ENCODE peak calls at places on chromosomes 3 and 15, in six cellular contexts. One of them, this sample, is unnamed.

GRCh38 chr15:64856429-64857145 is 14.9 kb downstream of the PLEKHO2 start:
- DNase-seq in colonic mucosa: no peak
- DNase-seq in GM12865: no peak
- DNase-seq in left ventricle myocardium inferior: peak; percentile 62
- DNase-seq in pancreas: peak; percentile 40
- DNase-seq in endodermal cell: peak; percentile 53
- DNase-seq in this sample: no peak

GRCh38 chr3:111903067-111903511 is 44.0 kb downstream of the PHLDB2 start:
- DNase-seq in GM12865: no peak
- DNase-seq in pancreas: no peak
- DNase-seq in colonic mucosa: no peak
- DNase-seq in left ventricle myocardium inferior: no peak
- DNase-seq in endodermal cell: no peak
- DNase-seq in this sample: peak; percentile 16

GRCh38 chr15:82851981-82852511 is 42.6 kb downstream of the WHAMM start:
- DNase-seq in left ventricle myocardium inferior: no peak
- DNase-seq in GM12865: no peak
- DNase-seq in endodermal cell: no peak
- DNase-seq in pancreas: no peak
- DNase-seq in colonic mucosa: no peak
- DNase-seq in this sample: peak; percentile 91

GRCh38 chr3:43076857-43077256 is 29.0 kb downstream of the POMGNT2 start:
- DNase-seq in pancreas: no peak
- DNase-seq in GM12865: no peak
- DNase-seq in endodermal cell: no peak
- DNase-seq in left ventricle myocardium inferior: no peak
- DNase-seq in colonic mucosa: no peak
- DNase-seq in this sample: no peak

GRCh38 chr3:20648294-20648693 is 462.3 kb upstream of the SGO1 start:
- DNase-seq in endodermal cell: no peak
- DNase-seq in left ventricle myocardium inferior: no peak
- DNase-seq in colonic mucosa: no peak
- DNase-seq in GM12865: no peak
- DNase-seq in pancreas: no peak
- DNase-seq in this sample: peak; percentile 75

GRCh38 chr3:160754371-160754854 is 1.6 kb upstream of the PPM1L start:
- DNase-seq in GM12865: peak; percentile 18
- DNase-seq in pancreas: peak; percentile 13
- DNase-seq in endodermal cell: peak; percentile 83
- DNase-seq in colonic mucosa: peak; percentile 48
- DNase-seq in left ventricle myocardium inferior: peak; percentile 26
- DNase-seq in this sample: peak; percentile 27

GRCh38 chr3:88002448-88002847 is 56.4 kb downstream of the CGGBP1 start:
- DNase-seq in pancreas: no peak
- DNase-seq in endodermal cell: no peak
- DNase-seq in colonic mucosa: no peak
- DNase-seq in GM12865: no peak
- DNase-seq in left ventricle myocardium inferior: no peak
- DNase-seq in this sample: no peak

GRCh38 chr3:175184392-175184791 is 325.3 kb downstream of the NAALADL2 start:
- DNase-seq in pancreas: no peak
- DNase-seq in left ventricle myocardium inferior: no peak
- DNase-seq in colonic mucosa: no peak
- DNase-seq in endodermal cell: no peak
- DNase-seq in GM12865: no peak
- DNase-seq in this sample: no peak

GRCh38 chr3:38354588-38355344 is 8.2 kb downstream of the XYLB start:
- DNase-seq in colonic mucosa: peak; percentile 57
- DNase-seq in endodermal cell: no peak
- DNase-seq in left ventricle myocardium inferior: no peak
- DNase-seq in GM12865: no peak
- DNase-seq in pancreas: no peak
- DNase-seq in this sample: peak; percentile 55

GRCh38 chr3:27606537-27606936 is 115.6 kb downstream of the EOMES start:
- DNase-seq in endodermal cell: no peak
- DNase-seq in colonic mucosa: no peak
- DNase-seq in GM12865: no peak
- DNase-seq in pancreas: no peak
- DNase-seq in left ventricle myocardium inferior: no peak
- DNase-seq in this sample: no peak

GRCh38 chr15:98893407-98893806 is 114.2 kb downstream of the PGPEP1L start:
- DNase-seq in GM12865: no peak
- DNase-seq in endodermal cell: no peak
- DNase-seq in left ventricle myocardium inferior: no peak
- DNase-seq in pancreas: no peak
- DNase-seq in colonic mucosa: no peak
- DNase-seq in this sample: no peak

GRCh38 chr15:32956006-32956405 is 238.2 kb downstream of the GREM1 start:
- DNase-seq in GM12865: peak; percentile 52
- DNase-seq in left ventricle myocardium inferior: no peak
- DNase-seq in endodermal cell: peak; percentile 74
- DNase-seq in colonic mucosa: no peak
- DNase-seq in pancreas: no peak
- DNase-seq in this sample: peak; percentile 85

GRCh38 chr15:52255008-52255407 is 40.6 kb downstream of the MYO5C start:
- DNase-seq in endodermal cell: no peak
- DNase-seq in GM12865: no peak
- DNase-seq in colonic mucosa: no peak
- DNase-seq in left ventricle myocardium inferior: no peak
- DNase-seq in pancreas: no peak
- DNase-seq in this sample: peak; percentile 18

GRCh38 chr15:67126551-67127333 is 61.3 kb downstream of the SMAD3 start:
- DNase-seq in GM12865: no peak
- DNase-seq in endodermal cell: peak; percentile 33
- DNase-seq in left ventricle myocardium inferior: no peak
- DNase-seq in pancreas: peak; percentile 60
- DNase-seq in colonic mucosa: peak; percentile 55
- DNase-seq in this sample: no peak

GRCh38 chr3:136728918-136729317 is 23.3 kb downstream of the STAG1 start:
- DNase-seq in left ventricle myocardium inferior: no peak
- DNase-seq in pancreas: no peak
- DNase-seq in endodermal cell: peak; percentile 58
- DNase-seq in GM12865: no peak
- DNase-seq in colonic mucosa: no peak
- DNase-seq in this sample: peak; percentile 69

GRCh38 chr3:192879346-192880031 is 38.2 kb downstream of the MB21D2 start:
- DNase-seq in colonic mucosa: no peak
- DNase-seq in endodermal cell: peak; percentile 87
- DNase-seq in left ventricle myocardium inferior: no peak
- DNase-seq in GM12865: no peak
- DNase-seq in pancreas: no peak
- DNase-seq in this sample: peak; percentile 96

GRCh38 chr3:40878464-40878905 is 320.8 kb upstream of the CTNNB1 start:
- DNase-seq in colonic mucosa: no peak
- DNase-seq in pancreas: no peak
- DNase-seq in GM12865: no peak
- DNase-seq in left ventricle myocardium inferior: no peak
- DNase-seq in endodermal cell: no peak
- DNase-seq in this sample: no peak
- H3K4me3 ChIP-seq in colonic mucosa: no peak overlapping the region
- H3K4me3 ChIP-seq in pancreas: no peak overlapping the region
- H3K4me3 ChIP-seq in GM12865: no peak overlapping the region
- H3K4me3 ChIP-seq in left ventricle myocardium inferior: peak overlapping the region; percentile 24
- H3K4me3 ChIP-seq in endodermal cell: no peak overlapping the region
- H3K4me3 ChIP-seq in this sample: no peak overlapping the region

DNA sequence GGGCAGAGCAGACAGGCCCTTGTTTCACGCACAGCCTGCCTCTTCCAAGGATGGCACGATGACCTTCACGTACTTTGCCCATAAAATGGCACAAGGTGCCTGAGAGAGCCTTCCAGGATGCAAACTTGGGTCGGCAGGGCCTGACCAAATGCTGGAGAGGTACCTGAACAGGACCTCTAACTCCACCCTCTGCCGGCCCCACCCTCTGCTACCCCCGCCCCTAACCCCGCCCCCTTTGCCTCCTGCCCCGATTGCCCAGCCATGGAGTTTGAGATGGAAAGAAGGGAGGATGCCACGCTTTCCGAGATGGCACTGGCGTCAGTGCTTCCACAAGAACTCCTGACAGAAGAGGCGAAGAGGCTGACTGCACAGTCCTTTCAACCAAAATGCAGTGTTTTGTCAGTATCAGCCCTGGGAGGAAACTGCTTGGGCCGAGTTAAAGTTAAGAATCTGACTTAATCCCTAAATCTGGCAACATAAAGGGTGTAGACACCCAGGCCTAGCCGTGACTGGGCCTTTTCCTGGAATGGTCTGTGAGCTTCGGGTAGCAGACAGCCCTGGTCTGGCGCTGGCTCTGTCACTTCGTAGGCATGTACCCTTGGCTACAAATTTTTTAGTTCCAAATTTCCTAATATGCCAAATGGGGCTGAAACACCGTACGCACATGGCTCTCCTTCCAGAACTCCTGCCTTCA is 230.3 kb upstream of the RGMA start:
- DNase-seq in pancreas: no peak
- DNase-seq in endodermal cell: no peak
- DNase-seq in GM12865: no peak
- DNase-seq in colonic mucosa: no peak
- DNase-seq in left ventricle myocardium inferior: no peak
- DNase-seq in this sample: no peak
- TF ChIP-seq CTCF in pancreas: no peak
- TF ChIP-seq CTCF in endodermal cell: no peak
- TF ChIP-seq CTCF in GM12865: no peak
- TF ChIP-seq CTCF in colonic mucosa: no peak
- TF ChIP-seq CTCF in left ventricle myocardium inferior: no peak
- TF ChIP-seq CTCF in this sample: no peak

GRCh38 chr3:54970895-54971294 is 43.0 kb upstream of the LRTM1 start:
- DNase-seq in colonic mucosa: no peak
- DNase-seq in endodermal cell: no peak
- DNase-seq in pancreas: no peak
- DNase-seq in GM12865: no peak
- DNase-seq in left ventricle myocardium inferior: no peak
- DNase-seq in this sample: no peak
- H3K4me3 ChIP-seq in colonic mucosa: no peak overlapping the region
- H3K4me3 ChIP-seq in endodermal cell: no peak overlapping the region
- H3K4me3 ChIP-seq in pancreas: no peak overlapping the region
- H3K4me3 ChIP-seq in GM12865: no peak overlapping the region
- H3K4me3 ChIP-seq in left ventricle myocardium inferior: no peak overlapping the region
- H3K4me3 ChIP-seq in this sample: no peak overlapping the region

DNA sequence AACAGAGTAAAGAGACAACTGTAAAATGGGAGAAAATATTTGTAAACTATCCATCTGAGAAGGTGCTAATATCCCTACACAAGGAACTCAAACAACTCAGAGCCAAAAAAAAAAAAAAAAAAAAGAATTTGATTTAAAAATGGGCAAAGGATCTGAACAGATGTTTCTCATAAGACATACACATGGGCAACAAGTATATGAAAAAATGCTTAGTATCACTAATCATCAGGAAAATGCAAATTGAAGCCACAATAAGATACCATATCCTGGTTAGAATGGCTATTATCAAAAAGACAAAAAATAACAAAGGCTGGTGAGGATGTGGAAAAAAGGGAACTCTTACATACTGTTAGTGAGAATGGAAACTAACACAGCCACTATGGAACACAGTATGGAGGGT is 36.2 kb downstream of the TXNRD3 start:
- DNase-seq in GM12865: no peak
- DNase-seq in colonic mucosa: no peak
- DNase-seq in endodermal cell: no peak
- DNase-seq in pancreas: no peak
- DNase-seq in left ventricle myocardium inferior: no peak
- DNase-seq in this sample: no peak
- TF ChIP-seq CTCF in GM12865: no peak
- TF ChIP-seq CTCF in colonic mucosa: no peak
- TF ChIP-seq CTCF in endodermal cell: no peak
- TF ChIP-seq CTCF in pancreas: no peak
- TF ChIP-seq CTCF in left ventricle myocardium inferior: no peak
- TF ChIP-seq CTCF in this sample: no peak

DNA sequence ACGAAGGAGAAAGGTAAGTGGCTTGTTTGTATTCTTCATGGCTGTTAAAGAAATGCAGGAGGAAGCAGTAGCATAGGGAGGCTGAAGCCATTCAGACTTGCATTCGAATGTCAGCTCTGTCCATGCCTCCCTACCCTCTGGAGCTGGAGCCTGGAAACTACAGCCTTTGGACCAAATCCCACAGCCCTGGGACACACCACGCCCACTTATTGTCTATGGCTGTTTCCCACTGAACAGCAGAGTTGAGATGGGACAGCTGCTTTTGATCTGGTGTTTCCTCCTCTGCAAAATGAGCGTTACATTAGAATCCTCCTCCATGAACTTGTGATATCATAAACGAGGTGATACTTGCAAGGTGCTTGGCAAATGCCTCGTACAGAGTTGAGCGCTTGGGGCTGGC is 3.6 kb downstream of the FAM107A start:
- DNase-seq in colonic mucosa: no peak
- DNase-seq in left ventricle myocardium inferior: no peak
- DNase-seq in pancreas: no peak
- DNase-seq in endodermal cell: no peak
- DNase-seq in GM12865: no peak
- DNase-seq in this sample: no peak
- H3K4me3 ChIP-seq in colonic mucosa: no peak overlapping the region
- H3K4me3 ChIP-seq in left ventricle myocardium inferior: peak overlapping the region; percentile 69
- H3K4me3 ChIP-seq in pancreas: no peak overlapping the region
- H3K4me3 ChIP-seq in endodermal cell: no peak overlapping the region
- H3K4me3 ChIP-seq in GM12865: no peak overlapping the region
- H3K4me3 ChIP-seq in this sample: no peak overlapping the region

GRCh38 chr3:46674031-46674592 is 19.4 kb downstream of the ALS2CL start:
- DNase-seq in left ventricle myocardium inferior: peak; percentile 9
- DNase-seq in endodermal cell: peak; percentile 64
- DNase-seq in pancreas: no peak
- DNase-seq in colonic mucosa: no peak
- DNase-seq in GM12865: no peak
- DNase-seq in this sample: no peak
- TF ChIP-seq CTCF in left ventricle myocardium inferior: no peak
- TF ChIP-seq CTCF in endodermal cell: peak; percentile 62
- TF ChIP-seq CTCF in pancreas: no peak
- TF ChIP-seq CTCF in colonic mucosa: no peak
- TF ChIP-seq CTCF in GM12865: no peak
- TF ChIP-seq CTCF in this sample: peak; percentile 24

GRCh38 chr3:13552855-13553652 is 4.1 kb downstream of the FBLN2 start:
- DNase-seq in GM12865: no peak
- DNase-seq in colonic mucosa: no peak
- DNase-seq in left ventricle myocardium inferior: no peak
- DNase-seq in endodermal cell: no peak
- DNase-seq in pancreas: no peak
- DNase-seq in this sample: no peak
- H3K4me3 ChIP-seq in GM12865: no peak overlapping the region
- H3K4me3 ChIP-seq in colonic mucosa: no peak overlapping the region
- H3K4me3 ChIP-seq in left ventricle myocardium inferior: peak overlapping the region; percentile 67
- H3K4me3 ChIP-seq in endodermal cell: no peak overlapping the region
- H3K4me3 ChIP-seq in pancreas: no peak overlapping the region
- H3K4me3 ChIP-seq in this sample: no peak overlapping the region

DNA sequence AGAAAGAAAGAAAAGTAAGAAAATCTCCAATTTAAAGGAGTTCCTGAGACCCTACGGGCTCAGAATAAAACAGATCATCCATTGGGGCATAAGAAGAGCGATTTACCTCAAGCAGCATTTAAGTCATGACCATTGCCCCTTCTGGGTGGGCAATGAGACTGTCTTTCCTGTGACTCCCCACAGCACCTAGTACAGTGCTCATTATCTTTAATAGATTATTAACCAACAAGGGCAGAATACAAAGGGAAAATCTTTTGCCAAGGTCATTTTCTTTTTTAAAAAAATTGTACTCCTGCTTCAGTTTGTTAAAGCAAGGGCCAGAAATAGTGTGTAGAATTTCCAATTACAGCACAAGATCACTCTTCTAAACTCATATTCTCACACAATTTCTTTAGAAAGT is 443.3 kb upstream of the AGTR1 start:
- DNase-seq in left ventricle myocardium inferior: no peak
- DNase-seq in GM12865: no peak
- DNase-seq in pancreas: no peak
- DNase-seq in colonic mucosa: no peak
- DNase-seq in endodermal cell: no peak
- DNase-seq in this sample: no peak
- TF ChIP-seq CTCF in left ventricle myocardium inferior: no peak
- TF ChIP-seq CTCF in GM12865: no peak
- TF ChIP-seq CTCF in pancreas: no peak
- TF ChIP-seq CTCF in colonic mucosa: no peak
- TF ChIP-seq CTCF in endodermal cell: no peak
- TF ChIP-seq CTCF in this sample: no peak